ENCODE peak calls at places on chromosome X, in five cellular contexts. One of them, this sample, is unnamed.

GRCh38 chrX:140091276-140091886 is 126.1 kb upstream of the CXorf66 start:
- DNase-seq in tibial nerve: no peak
- DNase-seq in ovary: no peak
- DNase-seq in foreskin keratinocyte: no peak
- DNase-seq in A549: peak; percentile 9
- DNase-seq in this sample: peak; percentile 0

GRCh38 chrX:118459494-118459893 is 36.1 kb upstream of the DOCK11 start:
- DNase-seq in foreskin keratinocyte: peak; percentile 29
- DNase-seq in ovary: no peak
- DNase-seq in tibial nerve: peak; percentile 9
- DNase-seq in A549: peak; percentile 47
- DNase-seq in this sample: peak; percentile 23

GRCh38 chrX:16745659-16746058 is 26.2 kb downstream of the SYAP1 start:
- DNase-seq in ovary: no peak
- DNase-seq in A549: no peak
- DNase-seq in foreskin keratinocyte: no peak
- DNase-seq in tibial nerve: no peak
- DNase-seq in this sample: no peak

GRCh38 chrX:135697614-135698013 is 15.8 kb upstream of the CT45A1 start:
- DNase-seq in A549: no peak
- DNase-seq in tibial nerve: no peak
- DNase-seq in foreskin keratinocyte: no peak
- DNase-seq in ovary: no peak
- DNase-seq in this sample: no peak

GRCh38 chrX:915427-916234 is 285.0 kb downstream of the SHOX start:
- DNase-seq in foreskin keratinocyte: no peak
- DNase-seq in A549: no peak
- DNase-seq in ovary: no peak
- DNase-seq in tibial nerve: no peak
- DNase-seq in this sample: no peak

GRCh38 chrX:25519258-25519657 is 503.5 kb upstream of the ARX start:
- DNase-seq in tibial nerve: no peak
- DNase-seq in foreskin keratinocyte: no peak
- DNase-seq in ovary: no peak
- DNase-seq in A549: no peak
- DNase-seq in this sample: no peak

GRCh38 chrX:130771230-130771629 is 131.8 kb downstream of the ENOX2 start:
- DNase-seq in foreskin keratinocyte: no peak
- DNase-seq in A549: no peak
- DNase-seq in tibial nerve: no peak
- DNase-seq in ovary: no peak
- DNase-seq in this sample: no peak

GRCh38 chrX:44291468-44292116 is 51.9 kb downstream of the EFHC2 start:
- DNase-seq in foreskin keratinocyte: no peak
- DNase-seq in tibial nerve: no peak
- DNase-seq in A549: no peak
- DNase-seq in ovary: no peak
- DNase-seq in this sample: no peak

GRCh38 chrX:150899191-150899757 is 806 bp upstream of the CD99L2 start:
- DNase-seq in A549: peak; percentile 26
- DNase-seq in foreskin keratinocyte: peak; percentile 18
- DNase-seq in ovary: peak; percentile 33
- DNase-seq in tibial nerve: peak; percentile 17
- DNase-seq in this sample: peak; percentile 0

GRCh38 chrX:69369999-69370398 is 134.1 kb upstream of the NALF2 start:
- DNase-seq in A549: no peak
- DNase-seq in ovary: no peak
- DNase-seq in tibial nerve: no peak
- DNase-seq in foreskin keratinocyte: no peak
- DNase-seq in this sample: no peak

GRCh38 chrX:14351889-14352288 is 177.4 kb upstream of the GLRA2 start:
- DNase-seq in ovary: no peak
- DNase-seq in A549: no peak
- DNase-seq in tibial nerve: no peak
- DNase-seq in foreskin keratinocyte: no peak
- DNase-seq in this sample: no peak

GRCh38 chrX:46777971-46778810 is 19.3 kb upstream of the SLC9A7 start:
- DNase-seq in A549: no peak
- DNase-seq in foreskin keratinocyte: no peak
- DNase-seq in ovary: no peak
- DNase-seq in tibial nerve: no peak
- DNase-seq in this sample: no peak

GRCh38 chrX:150503898-150504219 is 64.6 kb upstream of the MTM1 start:
- DNase-seq in tibial nerve: no peak
- DNase-seq in A549: no peak
- DNase-seq in ovary: no peak
- DNase-seq in foreskin keratinocyte: no peak
- DNase-seq in this sample: peak; percentile 6

GRCh38 chrX:39152106-39152649 is 350.9 kb downstream of the MID1IP1 start:
- DNase-seq in A549: peak; percentile 14
- DNase-seq in tibial nerve: no peak
- DNase-seq in ovary: peak; percentile 24
- DNase-seq in foreskin keratinocyte: no peak
- DNase-seq in this sample: peak; percentile 12

GRCh38 chrX:80876877-80877276 is 67.2 kb upstream of the BRWD3 start:
- DNase-seq in ovary: no peak
- DNase-seq in foreskin keratinocyte: peak; percentile 0
- DNase-seq in A549: peak; percentile 45
- DNase-seq in tibial nerve: no peak
- DNase-seq in this sample: peak; percentile 0

GRCh38 chrX:56800801-56801200 is 71.8 kb downstream of the NBDY start:
- DNase-seq in A549: no peak
- DNase-seq in foreskin keratinocyte: no peak
- DNase-seq in ovary: no peak
- DNase-seq in tibial nerve: no peak
- DNase-seq in this sample: no peak

GRCh38 chrX:78140206-78140605 is 756 bp upstream of the TAF9B start:
- DNase-seq in tibial nerve: no peak
- DNase-seq in A549: no peak
- DNase-seq in ovary: no peak
- DNase-seq in foreskin keratinocyte: no peak
- DNase-seq in this sample: no peak

GRCh38 chrX:36957425-36958328 is 50.5 kb upstream of the FAM47C start:
- DNase-seq in ovary: no peak
- DNase-seq in tibial nerve: no peak
- DNase-seq in foreskin keratinocyte: no peak
- DNase-seq in A549: peak; percentile 25
- DNase-seq in this sample: peak; percentile 12

GRCh38 chrX:679161-679979 is 48.8 kb downstream of the SHOX start:
- DNase-seq in ovary: no peak
- DNase-seq in tibial nerve: no peak
- DNase-seq in A549: no peak
- DNase-seq in foreskin keratinocyte: no peak
- DNase-seq in this sample: no peak

GRCh38 chrX:111568356-111568755 is 56.9 kb downstream of the SERTM2 start:
- DNase-seq in tibial nerve: no peak
- DNase-seq in A549: peak; percentile 43
- DNase-seq in ovary: no peak
- DNase-seq in foreskin keratinocyte: no peak
- DNase-seq in this sample: peak; percentile 1

GRCh38 chrX:26889574-26889973 is 573.6 kb downstream of the PPP4R3C start:
- DNase-seq in foreskin keratinocyte: no peak
- DNase-seq in A549: no peak
- DNase-seq in ovary: no peak
- DNase-seq in tibial nerve: no peak
- DNase-seq in this sample: no peak

GRCh38 chrX:101550362-101550761 is at the start of gene ARMCX1:
- DNase-seq in foreskin keratinocyte: peak; percentile 51
- DNase-seq in ovary: peak; percentile 72
- DNase-seq in tibial nerve: peak; percentile 75
- DNase-seq in A549: peak; percentile 11
- DNase-seq in this sample: peak; percentile 15

GRCh38 chrX:101552714-101553113 is 2.4 kb downstream of the ARMCX1 start:
- DNase-seq in A549: no peak
- DNase-seq in ovary: no peak
- DNase-seq in foreskin keratinocyte: no peak
- DNase-seq in tibial nerve: no peak
- DNase-seq in this sample: no peak

GRCh38 chrX:101550825-101551767 is 749 bp downstream of the ARMCX1 start:
- DNase-seq in foreskin keratinocyte: peak; percentile 6
- DNase-seq in A549: no peak
- DNase-seq in ovary: peak; percentile 72
- DNase-seq in tibial nerve: peak; percentile 48
- DNase-seq in this sample: peak; percentile 19
- H3K27ac ChIP-seq in foreskin keratinocyte: peak overlapping the region; percentile 82
- H3K27ac ChIP-seq in A549: no peak overlapping the region
- H3K27ac ChIP-seq in ovary: peak overlapping the region; percentile 70
- H3K27ac ChIP-seq in tibial nerve: peak overlapping the region; percentile 98
- H3K27ac ChIP-seq in this sample: peak overlapping the region; percentile 69

DNA sequence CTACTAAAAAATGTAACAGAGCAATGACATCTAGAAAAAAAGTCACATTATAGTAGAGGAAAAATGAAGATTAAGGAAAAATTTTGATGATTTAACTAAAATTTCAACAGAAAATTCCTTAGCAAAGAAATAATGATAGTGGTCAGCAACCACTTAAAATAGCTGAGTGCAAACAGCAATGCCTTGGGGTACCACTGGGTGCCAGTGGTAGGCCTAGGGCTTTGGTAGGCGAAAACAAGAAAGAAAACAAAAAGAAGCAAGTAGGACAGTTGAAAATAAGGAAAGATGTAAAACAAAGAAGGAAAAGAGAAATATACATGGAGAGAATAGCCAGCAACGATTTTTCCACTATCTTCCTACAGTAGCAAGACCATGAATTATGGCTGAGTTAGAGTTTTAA is 313.5 kb upstream of the IRS4 start:
- DNase-seq in foreskin keratinocyte: no peak
- DNase-seq in A549: no peak
- DNase-seq in ovary: no peak
- DNase-seq in tibial nerve: no peak
- DNase-seq in this sample: no peak
- TF ChIP-seq CTCF in foreskin keratinocyte: peak; percentile 43
- TF ChIP-seq CTCF in A549: no peak
- TF ChIP-seq CTCF in ovary: no peak
- TF ChIP-seq CTCF in tibial nerve: no peak
- TF ChIP-seq CTCF in this sample: no peak

DNA sequence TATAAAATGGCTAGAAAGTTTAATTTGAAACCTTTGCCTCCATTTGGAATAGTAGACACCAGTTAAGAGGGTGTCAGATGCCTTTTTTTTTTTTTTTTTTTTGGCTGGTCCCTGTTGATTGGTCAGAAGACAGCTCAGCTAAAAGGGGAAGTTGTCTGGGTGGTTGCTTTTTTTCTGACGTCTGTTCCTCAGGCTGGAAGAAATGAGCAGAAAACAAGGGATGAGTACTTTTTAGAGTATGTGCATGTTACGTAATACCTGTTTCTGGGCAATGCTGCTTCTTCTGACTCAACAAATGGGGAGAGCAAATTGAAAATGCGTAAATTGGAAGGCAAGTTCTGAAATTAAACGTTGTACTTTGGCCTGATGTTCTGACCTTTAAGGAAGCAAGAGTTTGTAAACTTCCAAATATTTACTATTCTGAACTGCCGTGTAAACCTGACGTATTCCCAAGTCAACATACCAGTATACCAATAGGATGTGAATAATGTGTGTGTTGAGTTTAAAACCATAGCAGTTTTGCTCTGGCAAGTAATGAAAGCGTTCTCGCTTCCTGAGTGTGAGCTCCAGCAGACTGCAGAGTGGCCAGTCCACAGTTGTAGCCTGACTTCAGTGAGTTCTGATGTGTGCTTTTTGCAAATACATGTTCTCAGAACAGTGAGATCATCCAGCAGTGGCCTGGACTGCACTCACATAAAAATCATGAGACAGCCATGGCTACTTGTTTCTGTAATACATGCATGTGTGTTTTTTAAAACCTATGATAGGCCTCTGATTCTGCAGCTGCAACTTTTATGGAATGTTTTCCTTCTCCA is 1.7 kb downstream of the SAT1 start:
- DNase-seq in A549: peak; percentile 64
- DNase-seq in tibial nerve: no peak
- DNase-seq in ovary: no peak
- DNase-seq in foreskin keratinocyte: peak; percentile 59
- DNase-seq in this sample: peak; percentile 57
- H3K27ac ChIP-seq in A549: peak overlapping the region; percentile 96
- H3K27ac ChIP-seq in tibial nerve: peak overlapping the region; percentile 96
- H3K27ac ChIP-seq in ovary: no peak overlapping the region
- H3K27ac ChIP-seq in foreskin keratinocyte: peak overlapping the region; percentile 85
- H3K27ac ChIP-seq in this sample: no peak overlapping the region

GRCh38 chrX:74492720-74493201 is 71.5 kb downstream of the SLC16A2 start:
- DNase-seq in A549: peak; percentile 1
- DNase-seq in tibial nerve: no peak
- DNase-seq in foreskin keratinocyte: no peak
- DNase-seq in ovary: no peak
- DNase-seq in this sample: no peak
- TF ChIP-seq CTCF in A549: no peak
- TF ChIP-seq CTCF in tibial nerve: no peak
- TF ChIP-seq CTCF in foreskin keratinocyte: peak; percentile 7
- TF ChIP-seq CTCF in ovary: no peak
- TF ChIP-seq CTCF in this sample: no peak

GRCh38 chrX:65406532-65406931 is 128.1 kb downstream of the LAS1L start:
- DNase-seq in ovary: no peak
- DNase-seq in tibial nerve: no peak
- DNase-seq in foreskin keratinocyte: no peak
- DNase-seq in A549: no peak
- DNase-seq in this sample: no peak

GRCh38 chrX:65407157-65407626 is 127.4 kb downstream of the LAS1L start:
- DNase-seq in tibial nerve: no peak
- DNase-seq in ovary: no peak
- DNase-seq in A549: no peak
- DNase-seq in foreskin keratinocyte: no peak
- DNase-seq in this sample: no peak
- H3K27ac ChIP-seq in tibial nerve: no peak overlapping the region
- H3K27ac ChIP-seq in ovary: no peak overlapping the region
- H3K27ac ChIP-seq in A549: no peak overlapping the region
- H3K27ac ChIP-seq in foreskin keratinocyte: no peak overlapping the region
- H3K27ac ChIP-seq in this sample: no peak overlapping the region

This sample was measured in RWPE1.